ENCODE peak calls at places on chromosomes 12 and 14, in nine cellular contexts. X, M, S, U, N, I, Z, H and K are unnamed samples.

GRCh38 chr12:68175566-68176033 is 16.1 kb upstream of the IFNG start:
- DNase-seq in X (no peak), M (no peak), S (peak), U (no peak), N (no peak), I (no peak), Z (no peak), H (no peak), K (no peak)

GRCh38 chr12:24421759-24422158 is 472.3 kb upstream of the SOX5 start:
- DNase-seq in X (no peak), M (no peak), S (no peak), U (no peak), N (no peak), I (no peak), Z (no peak), H (no peak), K (no peak)

GRCh38 chr12:124727244-124727673 is 136.4 kb downstream of the SCARB1 start:
- DNase-seq in X (peak), M (no peak), S (peak), U (peak), N (peak), I (no peak), Z (no peak), H (no peak), K (peak)

GRCh38 chr12:114481200-114481535 is 75.2 kb upstream of the TBX5 start:
- DNase-seq in X (no peak), M (peak), S (no peak), U (no peak), N (no peak), I (no peak), Z (no peak), H (no peak), K (no peak)

GRCh38 chr12:112381421-112381897 is 772 bp downstream of the HECTD4 start:
- DNase-seq in X (no peak), M (no peak), S (peak), U (no peak), N (no peak), I (no peak), Z (no peak), H (no peak), K (no peak)

GRCh38 chr12:68374315-68374982 is 42.3 kb upstream of the MDM1 start:
- DNase-seq in X (no peak), M (no peak), S (peak), U (no peak), N (no peak), I (no peak), Z (no peak), H (peak), K (no peak)

GRCh38 chr14:55711171-55711811 is 131.3 kb downstream of the KTN1 start:
- DNase-seq in X (no peak), M (no peak), S (no peak), U (no peak), N (no peak), I (no peak), Z (no peak), H (no peak), K (no peak)

GRCh38 chr12:6336859-6337744 is 4.8 kb downstream of the TNFRSF1A start:
- DNase-seq in X (no peak), M (no peak), S (peak), U (no peak), N (no peak), I (no peak), Z (no peak), H (no peak), K (peak)

GRCh38 chr12:109589691-109590245 is 16.2 kb downstream of the MVK start:
- DNase-seq in X (no peak), M (no peak), S (no peak), U (no peak), N (no peak), I (no peak), Z (no peak), H (no peak), K (no peak)

GRCh38 chr14:50403433-50403832 is 6.8 kb upstream of the CDKL1 start:
- DNase-seq in X (no peak), M (no peak), S (no peak), U (no peak), N (no peak), I (no peak), Z (no peak), H (no peak), K (no peak)

GRCh38 chr14:94366146-94366887 is 22.1 kb downstream of the SERPINA1 start:
- DNase-seq in X (peak), M (no peak), S (no peak), U (peak), N (no peak), I (no peak), Z (no peak), H (no peak), K (no peak)

GRCh38 chr14:64639340-64639821 is 64.8 kb upstream of the PLEKHG3 start:
- DNase-seq in X (no peak), M (peak), S (no peak), U (no peak), N (no peak), I (no peak), Z (no peak), H (no peak), K (no peak)

GRCh38 chr12:45355750-45356149 is 139.9 kb downstream of the ANO6 start:
- DNase-seq in X (no peak), M (no peak), S (no peak), U (no peak), N (no peak), I (no peak), Z (no peak), H (no peak), K (no peak)

GRCh38 chr12:130953783-130954543 is at the start of gene ADGRD1:
- DNase-seq in X (no peak), M (peak), S (peak), U (peak), N (no peak), I (no peak), Z (no peak), H (no peak), K (peak)

GRCh38 chr12:92995258-92995905 is 66.3 kb upstream of the EEA1 start:
- DNase-seq in X (no peak), M (no peak), S (no peak), U (no peak), N (no peak), I (no peak), Z (no peak), H (no peak), K (no peak)

GRCh38 chr14:99687284-99688209 is 3.4 kb downstream of the CYP46A1 start:
- DNase-seq in X (peak), M (peak), S (no peak), U (peak), N (peak), I (no peak), Z (peak), H (no peak), K (no peak)

GRCh38 chr14:75720828-75721227 is 59.8 kb downstream of the TTLL5 start:
- DNase-seq in X (no peak), M (no peak), S (no peak), U (peak), N (no peak), I (no peak), Z (no peak), H (no peak), K (no peak)

GRCh38 chr12:57401165-57401564 is 29.7 kb downstream of the R3HDM2 start:
- DNase-seq in X (no peak), M (no peak), S (no peak), U (no peak), N (no peak), I (no peak), Z (no peak), H (no peak), K (no peak)

GRCh38 chr14:79781882-79782281 is 429.4 kb downstream of the DIO2 start:
- DNase-seq in X (no peak), M (no peak), S (no peak), U (no peak), N (no peak), I (no peak), Z (no peak), H (no peak), K (no peak)

GRCh38 chr14:89232366-89233070 is 184.5 kb downstream of the FOXN3 start:
- DNase-seq in X (no peak), M (no peak), S (no peak), U (no peak), N (no peak), I (no peak), Z (no peak), H (no peak), K (no peak)

GRCh38 chr14:60184597-60185555 is 19.7 kb upstream of the DHRS7 start:
- DNase-seq in X (no peak), M (no peak), S (no peak), U (no peak), N (no peak), I (no peak), Z (no peak), H (no peak), K (no peak)

GRCh38 chr14:68878908-68879307 is 86.0 kb upstream of the ZFP36L1 start:
- DNase-seq in X (no peak), M (no peak), S (no peak), U (peak), N (no peak), I (no peak), Z (no peak), H (no peak), K (no peak)

GRCh38 chr14:51398898-51399297 is 158.9 kb downstream of the TMX1 start:
- DNase-seq in X (no peak), M (no peak), S (no peak), U (no peak), N (no peak), I (no peak), Z (no peak), H (no peak), K (no peak)

GRCh38 chr12:112964915-112965314 is 13.4 kb upstream of the OAS2 start:
- DNase-seq in X (no peak), M (no peak), S (no peak), U (no peak), N (no peak), I (no peak), Z (no peak), H (peak), K (no peak)

GRCh38 chr12:22443379-22444316 is 100.7 kb downstream of the C2CD5 start:
- DNase-seq in X (no peak), M (peak), S (peak), U (peak), N (peak), I (peak), Z (no peak), H (no peak), K (peak)

GRCh38 chr14:35286707-35287106 is 5.5 kb upstream of the PSMA6 start:
- DNase-seq in X (no peak), M (no peak), S (no peak), U (no peak), N (no peak), I (no peak), Z (no peak), H (no peak), K (peak)

DNA sequence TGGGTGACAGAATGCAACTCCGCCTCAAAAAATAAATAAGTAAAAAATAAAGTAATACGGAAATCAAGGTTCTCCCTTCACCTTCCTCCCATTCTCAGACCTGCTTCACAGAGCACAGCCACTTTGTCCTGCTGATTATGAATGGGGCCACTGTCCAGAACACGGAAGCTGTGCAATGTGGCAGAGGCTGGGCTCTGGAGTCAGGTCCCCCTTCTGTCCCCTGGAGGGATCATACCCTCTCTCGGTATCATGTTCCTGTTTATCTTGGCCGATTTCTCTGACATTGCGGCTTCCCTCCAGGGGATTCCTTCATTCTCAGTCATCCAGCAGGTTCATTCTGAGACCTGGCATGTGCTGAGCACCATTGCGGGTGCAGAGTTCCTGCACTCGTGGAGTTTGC is 11.3 kb downstream of the PPP2R5C start:
- DNase-seq in X (no peak), M (no peak), S (no peak), U (no peak), N (no peak), I (no peak), Z (no peak), H (no peak), K (no peak)
- TF ChIP-seq POLR2AphosphoS5 in X (no peak), M (no peak), S (no peak), U (no peak), N (no peak), I (no peak), Z (no peak), H (no peak), K (no peak)

DNA sequence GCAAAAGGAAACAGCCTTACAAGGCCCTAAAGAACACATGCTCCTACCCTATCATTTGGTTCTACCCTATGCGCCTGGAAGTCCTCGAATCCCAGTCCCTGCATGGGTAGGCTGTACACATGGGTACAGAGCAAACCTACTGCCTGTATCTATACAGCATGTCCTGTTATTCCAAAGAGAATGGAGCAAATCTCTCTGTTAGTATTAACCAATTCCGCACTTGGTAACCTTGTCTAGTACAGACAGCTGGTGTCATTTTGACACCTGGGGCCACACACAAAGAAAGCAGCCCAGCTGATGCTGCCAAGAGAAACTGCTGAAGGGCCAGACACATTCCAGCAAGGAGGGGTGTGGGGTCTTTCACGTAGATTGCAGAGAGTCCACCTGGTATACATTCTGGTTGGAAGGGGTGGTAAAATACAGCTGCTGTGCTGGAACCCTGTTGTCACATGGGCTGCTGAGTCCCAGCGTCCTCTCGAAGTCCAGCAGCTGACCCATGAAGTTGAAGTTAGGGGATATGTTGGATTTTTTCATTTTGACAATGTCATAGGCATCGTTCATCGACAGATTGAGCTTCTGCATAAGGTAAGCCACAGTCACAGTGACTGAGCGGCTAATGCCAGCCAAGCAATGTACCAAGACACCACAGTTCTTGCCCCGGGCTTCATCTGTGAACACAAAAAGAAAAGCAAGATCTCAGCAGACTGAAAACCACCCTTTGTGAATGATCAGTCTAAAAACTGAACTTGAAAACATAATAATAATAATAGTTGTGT is 3.2 kb downstream of the DUSP6 start:
- DNase-seq in X (no peak), M (no peak), S (no peak), U (no peak), N (no peak), I (no peak), Z (no peak), H (no peak), K (no peak)
- TF ChIP-seq POLR2AphosphoS5 in X (no peak), M (peak), S (no peak), U (no peak), N (no peak), I (no peak), Z (no peak), H (no peak), K (no peak)

DNA sequence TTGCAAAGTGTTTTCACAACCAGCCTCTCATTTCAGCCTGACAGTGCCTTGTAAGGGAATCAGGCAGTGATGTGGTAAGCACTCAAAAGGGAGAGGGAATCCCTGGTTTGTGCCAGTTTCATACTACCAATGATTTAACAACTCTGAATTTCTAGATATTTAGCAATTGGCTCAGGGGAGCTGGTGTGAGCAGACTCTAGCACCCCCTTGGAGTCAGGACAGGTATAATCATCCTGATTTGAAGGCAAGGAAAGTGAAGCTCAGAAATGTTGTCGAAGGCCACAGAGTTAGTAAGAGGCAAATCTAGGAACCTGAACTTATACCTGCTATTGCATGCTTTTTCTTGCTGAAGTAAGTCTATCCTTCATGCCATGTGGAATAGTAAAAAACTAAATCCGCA is 63.1 kb upstream of the DACT1 start:
- DNase-seq in X (no peak), M (peak), S (no peak), U (no peak), N (no peak), I (no peak), Z (no peak), H (no peak), K (no peak)
- TF ChIP-seq POLR2AphosphoS5 in X (no peak), M (no peak), S (no peak), U (no peak), N (no peak), I (no peak), Z (no peak), H (no peak), K (no peak)

GRCh38 chr14:103404920-103405319 is 19.7 kb downstream of the MARK3 start:
- DNase-seq in X (no peak), M (no peak), S (no peak), U (no peak), N (no peak), I (no peak), Z (no peak), H (no peak), K (no peak)
- TF ChIP-seq POLR2AphosphoS5 in X (no peak), M (no peak), S (no peak), U (no peak), N (no peak), I (no peak), Z (no peak), H (peak), K (no peak)

GRCh38 chr12:29497588-29497987 is at the start of gene OVCH1:
- DNase-seq in X (no peak), M (no peak), S (no peak), U (no peak), N (no peak), I (no peak), Z (no peak), H (no peak), K (no peak)
- TF ChIP-seq POLR2AphosphoS5 in X (no peak), M (no peak), S (no peak), U (no peak), N (no peak), I (no peak), Z (no peak), H (no peak), K (no peak)

GRCh38 chr12:18436163-18436562 is 174.8 kb downstream of the PIK3C2G start:
- DNase-seq in X (no peak), M (no peak), S (no peak), U (no peak), N (no peak), I (no peak), Z (no peak), H (no peak), K (no peak)
- TF ChIP-seq POLR2AphosphoS5 in X (no peak), M (no peak), S (no peak), U (no peak), N (no peak), I (no peak), Z (no peak), H (no peak), K (no peak)

GRCh38 chr14:24177041-24177825 is 5.4 kb downstream of the REC8 start:
- DNase-seq in X (no peak), M (no peak), S (no peak), U (no peak), N (no peak), I (no peak), Z (no peak), H (no peak), K (no peak)

GRCh38 chr14:24179294-24179960 is 7.5 kb downstream of the REC8 start:
- DNase-seq in X (no peak), M (no peak), S (no peak), U (no peak), N (no peak), I (no peak), Z (no peak), H (no peak), K (no peak)

GRCh38 chr14:24178399-24179178 is 6.7 kb downstream of the REC8 start:
- DNase-seq in X (no peak), M (no peak), S (no peak), U (no peak), N (no peak), I (no peak), Z (no peak), H (no peak), K (no peak)

GRCh38 chr14:24177928-24178327 is 6.0 kb downstream of the REC8 start:
- DNase-seq in X (no peak), M (no peak), S (no peak), U (no peak), N (no peak), I (no peak), Z (no peak), H (no peak), K (no peak)

DNA sequence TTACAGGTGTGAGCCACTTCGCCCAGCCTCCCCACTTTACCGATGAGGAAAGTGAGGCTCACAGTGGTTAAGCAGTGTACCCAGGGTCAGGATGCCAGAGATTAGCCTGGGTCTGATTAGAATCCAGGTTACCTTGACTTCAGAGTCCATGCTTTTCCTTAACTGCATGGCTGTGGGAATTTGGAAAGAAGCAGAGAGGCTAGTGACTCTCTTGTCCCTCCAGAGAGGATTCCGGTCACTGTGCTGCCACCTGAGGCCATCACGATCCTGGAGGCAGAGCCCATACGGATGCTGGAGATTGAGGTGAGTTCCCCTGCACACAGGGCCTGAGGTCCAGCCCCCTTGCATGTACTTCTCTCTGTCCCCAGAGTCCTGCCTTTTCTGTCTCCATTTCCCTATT is 4.7 kb downstream of the REC8 start:
- DNase-seq in X (no peak), M (no peak), S (no peak), U (no peak), N (no peak), I (no peak), Z (no peak), H (no peak), K (no peak)
- TF ChIP-seq POLR2AphosphoS5 in X (no peak), M (no peak), S (no peak), U (no peak), N (no peak), I (no peak), Z (no peak), H (no peak), K (no peak)

GRCh38 chr12:122072031-122072970 is 6.3 kb upstream of the MLXIP start:
- DNase-seq in X (no peak), M (no peak), S (no peak), U (peak), N (no peak), I (no peak), Z (no peak), H (no peak), K (no peak)
- TF ChIP-seq POLR2AphosphoS5 in X (no peak), M (no peak), S (no peak), U (peak), N (no peak), I (no peak), Z (no peak), H (peak), K (no peak)

GRCh38 chr14:91371990-91372375 is 45.6 kb downstream of the CCDC88C start:
- DNase-seq in X (no peak), M (no peak), S (no peak), U (no peak), N (no peak), I (no peak), Z (no peak), H (no peak), K (no peak)

GRCh38 chr14:91374287-91374880 is 43.2 kb downstream of the CCDC88C start:
- DNase-seq in X (no peak), M (no peak), S (no peak), U (no peak), N (no peak), I (no peak), Z (no peak), H (no peak), K (no peak)

GRCh38 chr14:91372680-91373495 is 44.7 kb downstream of the CCDC88C start:
- DNase-seq in X (no peak), M (no peak), S (peak), U (no peak), N (no peak), I (no peak), Z (no peak), H (no peak), K (no peak)

GRCh38 chr14:91374897-91375747 is 42.5 kb downstream of the CCDC88C start:
- DNase-seq in X (no peak), M (peak), S (no peak), U (no peak), N (no peak), I (no peak), Z (no peak), H (no peak), K (no peak)

GRCh38 chr14:91373591-91374245 is 43.9 kb downstream of the CCDC88C start:
- DNase-seq in X (no peak), M (no peak), S (no peak), U (no peak), N (no peak), I (no peak), Z (no peak), H (no peak), K (no peak)
- TF ChIP-seq POLR2AphosphoS5 in X (no peak), M (no peak), S (no peak), U (no peak), N (no peak), I (no peak), Z (no peak), H (no peak), K (no peak)